ENCODE peak calls at places on chromosomes 13 and 19, in eight cellular contexts. E is IMR-90; G is neural progenitor cell; M is naive thymus-derived CD8-positive, alpha-beta T cell; V is germinal center; I is NAMALWA; L is iris pigment epithelial cell; B is tibial artery. R is an unnamed sample.

GRCh38 chr13:99446242-99446641 is 55.0 kb upstream of the TM9SF2 start:
- DNase-seq in G (no peak), L (no peak), M (no peak), B (no peak), E (no peak), I (no peak), V (no peak), R (no peak)

GRCh38 chr19:38013913-38014575 is 107.0 kb downstream of the SIPA1L3 start:
- DNase-seq in L (no peak), G (no peak), M (no peak), V (no peak), E (no peak), I (no peak), B (no peak), R (no peak)

GRCh38 chr19:51096473-51097165 is 11.6 kb downstream of the CTU1 start:
- DNase-seq in E (no peak), V (no peak), I (peak; percentile 49), L (no peak), M (no peak), G (peak; percentile 15), B (no peak), R (no peak)

GRCh38 chr13:38167164-38167822 is 182.4 kb upstream of the UFM1 start:
- DNase-seq in E (no peak), B (no peak), I (peak; percentile 49), M (no peak), L (no peak), V (no peak), G (no peak), R (no peak)

GRCh38 chr19:10286803-10287737 is at the start of gene ICAM4:
- DNase-seq in G (peak; percentile 78), V (no peak), B (no peak), L (peak; percentile 70), M (no peak), I (no peak), E (peak; percentile 29), R (peak; percentile 77)

GRCh38 chr13:43872181-43872580 is 7.4 kb downstream of the CCDC122 start:
- DNase-seq in V (no peak), G (no peak), B (no peak), I (no peak), E (peak; percentile 56), L (no peak), M (no peak), R (no peak)

GRCh38 chr13:48295271-48295670 is 8.3 kb upstream of the RB1 start:
- DNase-seq in V (no peak), E (no peak), B (no peak), G (no peak), M (no peak), L (no peak), I (no peak), R (no peak)

GRCh38 chr13:114303700-114304327 is 10.5 kb upstream of the CHAMP1 start:
- DNase-seq in B (no peak), M (no peak), I (no peak), G (no peak), V (no peak), E (no peak), L (no peak), R (no peak)

GRCh38 chr13:44212633-44213387 is 160.8 kb upstream of the SERP2 start:
- DNase-seq in V (no peak), G (no peak), L (peak; percentile 49), I (no peak), B (no peak), E (peak; percentile 77), M (no peak), R (peak; percentile 43)

GRCh38 chr19:45294291-45295029 is 28.2 kb downstream of the CKM start:
- DNase-seq in G (no peak), B (peak; percentile 74), I (no peak), M (no peak), L (no peak), E (no peak), V (no peak), R (peak; percentile 33)

GRCh38 chr19:54850930-54851329 is 687 bp downstream of the KIR3DL2 start:
- DNase-seq in E (no peak), V (no peak), B (no peak), L (no peak), I (no peak), M (no peak), G (no peak), R (no peak)

GRCh38 chr19:3343619-3344502 is 22.5 kb upstream of the NFIC start:
- DNase-seq in V (peak; percentile 68), E (peak; percentile 78), I (peak; percentile 61), M (no peak), G (no peak), L (peak; percentile 84), B (peak; percentile 97), R (peak; percentile 91)